ENCODE peak calls at places on chromosome 1, in four cellular contexts. J is SJSA1, O is fibroblast of lung, Z is neuronal stem cell. P is an unnamed sample.

GRCh38 chr1:192445849-192446489 is 129.2 kb downstream of the RGS21 start:
- DNase-seq in J (peak; percentile 54), O (peak; percentile 74), Z (peak; percentile 42), P (peak; percentile 22)

GRCh38 chr1:15949453-15950245 is 26.3 kb downstream of the ZBTB17 start:
- DNase-seq in J (peak; percentile 96), O (peak; percentile 94), Z (no peak), P (no peak)

GRCh38 chr1:21216835-21217811 is 40.4 kb upstream of the EIF4G3 start:
- DNase-seq in J (peak; percentile 44), O (peak; percentile 45), Z (no peak), P (no peak)

GRCh38 chr1:160416369-160416768 is 16.0 kb downstream of the VANGL2 start:
- DNase-seq in J (peak; percentile 28), O (peak; percentile 19), Z (no peak), P (no peak)

GRCh38 chr1:53551428-53551995 is 92.3 kb downstream of the DMRTB1 start:
- DNase-seq in J (no peak), O (no peak), Z (no peak), P (no peak)

GRCh38 chr1:39036678-39037077 is 10.5 kb downstream of the NDUFS5 start:
- DNase-seq in J (no peak), O (no peak), Z (no peak), P (no peak)

GRCh38 chr1:76695535-76695934 is 171.7 kb upstream of the ST6GALNAC5 start:
- DNase-seq in J (no peak), O (no peak), Z (no peak), P (no peak)

GRCh38 chr1:227934476-227935313 is 13.0 kb downstream of the WNT9A start:
- DNase-seq in J (peak; percentile 27), O (peak; percentile 39), Z (no peak), P (peak; percentile 47)

GRCh38 chr1:179921472-179921871 is 33.1 kb upstream of the CEP350 start:
- DNase-seq in J (no peak), O (no peak), Z (peak; percentile 24), P (no peak)
- H3K27ac ChIP-seq in J (no peak overlapping the region), O (no peak overlapping the region), Z (no peak overlapping the region), P (no peak overlapping the region)

GRCh38 chr1:177208920-177209319 is 38.2 kb downstream of the BRINP2 start:
- DNase-seq in J (no peak), O (no peak), Z (no peak), P (no peak)
- H3K27ac ChIP-seq in J (no peak overlapping the region), O (peak overlapping the region; percentile 26), Z (no peak overlapping the region), P (no peak overlapping the region)

GRCh38 chr1:42162181-42162580 is 2.4 kb downstream of the GUCA2A start:
- DNase-seq in J (no peak), O (no peak), Z (no peak), P (no peak)
- H3K27ac ChIP-seq in J (no peak overlapping the region), O (no peak overlapping the region), Z (no peak overlapping the region), P (no peak overlapping the region)

DNA sequence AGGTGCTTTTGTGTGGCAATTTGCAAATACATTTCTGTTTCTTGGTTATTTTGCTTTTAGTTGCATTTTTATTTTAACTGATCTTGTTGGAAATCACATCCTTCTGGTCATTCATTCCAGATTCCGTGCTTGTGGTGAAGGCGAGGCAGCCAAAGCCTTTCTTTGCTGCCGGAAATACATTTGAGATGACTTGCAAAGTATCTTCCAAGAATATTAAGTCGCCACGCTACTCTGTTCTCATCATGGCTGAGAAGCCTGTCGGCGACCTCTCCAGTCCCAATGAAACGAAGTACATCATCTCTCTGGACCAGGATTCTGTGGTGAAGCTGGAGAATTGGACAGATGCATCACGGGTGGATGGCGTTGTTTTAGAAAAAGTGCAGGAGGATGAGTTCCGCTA is 34.8 kb upstream of the CD101 start:
- DNase-seq in J (no peak), O (no peak), Z (no peak), P (no peak)
- H3K27ac ChIP-seq in J (no peak overlapping the region), O (no peak overlapping the region), Z (no peak overlapping the region), P (no peak overlapping the region)